ENCODE peak calls at places on chromosomes 6 and 20, in ten cellular contexts. C is PC-9, H is SK-N-SH, E is hepatocyte, F is A549, Z is fibroblast of lung, A is endothelial cell of umbilical vein, L is mesendoderm, J is H9, V is mesenchymal stem cell. Q is an unnamed sample.

GRCh38 chr6:63576985-63577712 is 4.9 kb downstream of the LOC128125822 start:
- DNase-seq in C (no peak), H (no peak), E (no peak), F (no peak), Z (no peak), A (no peak), L (no peak), J (no peak), V (no peak), Q (no peak)

GRCh38 chr6:41558033-41558807 is 12.0 kb downstream of the FOXP4 start:
- DNase-seq in C (no peak), H (no peak), E (no peak), F (no peak), Z (peak; percentile 53), A (no peak), L (no peak), J (no peak), V (no peak), Q (no peak)

GRCh38 chr6:167152858-167153257 is 4.9 kb downstream of the GPR31 start:
- DNase-seq in C (no peak), H (no peak), E (no peak), F (no peak), Z (no peak), A (no peak), L (no peak), J (no peak), V (no peak), Q (no peak)

GRCh38 chr6:36934868-36935267 is 19.7 kb upstream of the PI16 start:
- DNase-seq in C (no peak), H (no peak), E (no peak), F (no peak), Z (no peak), A (no peak), L (no peak), J (no peak), V (no peak), Q (no peak)

GRCh38 chr6:14670806-14671205 is 553.2 kb downstream of the CD83 start:
- DNase-seq in C (no peak), H (no peak), E (no peak), F (no peak), Z (peak; percentile 67), A (no peak), L (no peak), J (no peak), V (no peak), Q (no peak)

GRCh38 chr20:25233016-25233772 is 14.7 kb upstream of the PYGB start:
- DNase-seq in C (peak; percentile 88), H (no peak), E (peak; percentile 48), F (peak; percentile 95), Z (peak; percentile 88), A (peak; percentile 48), L (peak; percentile 27), J (no peak), V (no peak), Q (peak; percentile 97)

GRCh38 chr20:45781391-45781931 is 10.2 kb downstream of the WFDC3 start:
- DNase-seq in C (no peak), H (no peak), E (peak; percentile 53), F (peak; percentile 47), Z (peak; percentile 96), A (peak; percentile 54), L (no peak), J (no peak), V (peak; percentile 94), Q (peak; percentile 96)

GRCh38 chr6:5050009-5050408 is 35.1 kb upstream of the PPP1R3G start:
- DNase-seq in C (no peak), H (no peak), E (no peak), F (no peak), Z (no peak), A (no peak), L (no peak), J (no peak), V (no peak), Q (no peak)

GRCh38 chr20:61744691-61745396 is 320.8 kb downstream of the TAF4 start:
- DNase-seq in C (no peak), H (no peak), E (peak; percentile 31), F (peak; percentile 30), Z (peak; percentile 82), A (no peak), L (peak; percentile 49), J (no peak), V (peak; percentile 82), Q (no peak)

GRCh38 chr20:45049904-45050471 is 50.9 kb downstream of the KCNS1 start:
- DNase-seq in C (no peak), H (no peak), E (no peak), F (no peak), Z (no peak), A (no peak), L (no peak), J (no peak), V (no peak), Q (no peak)

DNA sequence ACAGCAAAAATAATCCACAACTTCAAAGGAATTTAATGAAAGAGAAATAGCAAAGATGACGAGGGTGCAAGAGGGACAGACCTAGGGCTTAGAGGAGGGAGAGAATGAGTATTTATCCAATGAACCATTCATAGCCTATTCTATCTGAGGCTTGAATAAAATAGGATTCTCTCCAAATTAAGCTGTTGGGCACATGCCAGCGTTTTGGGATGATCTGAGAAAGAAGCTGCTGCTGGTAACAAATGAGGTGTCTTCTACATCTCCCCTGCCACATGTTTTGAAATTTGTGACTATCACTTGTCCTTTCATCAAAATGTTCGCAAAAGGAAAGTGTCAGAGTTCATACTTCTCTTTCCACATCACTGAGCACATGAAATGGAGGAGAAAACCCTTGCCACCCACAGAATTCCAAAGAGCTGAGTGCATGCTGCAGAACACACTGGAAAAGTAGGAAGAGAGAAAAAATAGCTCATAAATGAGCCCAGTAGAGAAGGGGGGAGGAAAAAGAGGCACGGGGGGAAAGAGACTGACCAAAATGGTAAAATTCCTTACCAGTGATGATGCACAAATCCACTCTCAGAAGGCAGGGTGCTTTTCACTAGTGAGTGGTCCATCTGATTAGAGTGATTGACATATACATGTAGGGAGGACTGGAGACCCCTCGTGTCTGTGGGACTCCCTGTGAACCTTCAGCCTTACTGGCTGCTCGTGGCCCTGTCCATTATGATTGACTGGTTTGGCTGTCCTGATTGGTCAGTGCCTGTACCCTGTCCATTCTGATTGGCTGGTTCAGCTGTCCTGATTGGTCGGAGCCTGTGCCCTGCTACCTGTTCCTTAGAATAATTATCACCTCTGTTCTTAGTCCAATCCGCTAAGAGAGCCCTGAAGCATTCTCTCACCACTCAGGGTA is 180.5 kb downstream of the OGFRL1 start:
- DNase-seq in C (peak; percentile 53), H (no peak), E (no peak), F (no peak), Z (peak; percentile 98), A (no peak), L (no peak), J (no peak), V (peak; percentile 86), Q (peak; percentile 62)
- H3K27ac ChIP-seq in C (no peak overlapping the region), H (peak overlapping the region; percentile 48), E (no peak overlapping the region), F (no peak overlapping the region), Z (peak overlapping the region; percentile 61), A (no peak overlapping the region), L (no peak overlapping the region), J (no peak overlapping the region), V (peak overlapping the region; percentile 92), Q (no peak overlapping the region)

DNA sequence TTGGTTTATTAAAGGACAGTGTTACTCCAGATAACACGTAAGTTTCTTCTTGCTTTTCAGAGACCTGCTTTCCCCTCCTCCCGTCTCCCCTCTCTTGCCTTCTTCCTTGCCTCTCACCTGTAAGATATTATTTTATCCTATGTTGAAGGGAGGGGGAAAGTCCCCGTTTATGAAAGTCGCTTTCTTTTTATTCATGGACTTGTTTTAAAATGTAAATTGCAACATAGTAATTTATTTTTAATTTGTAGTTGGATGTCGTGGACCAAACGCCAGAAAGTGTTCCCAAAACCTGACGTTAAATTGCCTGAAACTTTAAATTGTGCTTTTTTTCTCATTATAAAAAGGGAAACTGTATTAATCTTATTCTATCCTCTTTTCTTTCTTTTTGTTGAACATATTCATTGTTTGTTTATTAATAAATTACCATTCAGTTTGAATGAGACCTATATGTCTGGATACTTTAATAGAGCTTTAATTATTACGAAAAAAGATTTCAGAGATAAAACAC is 2.7 kb downstream of the FOXC1 start:
- DNase-seq in C (no peak), H (no peak), E (no peak), F (no peak), Z (no peak), A (peak; percentile 48), L (no peak), J (no peak), V (no peak), Q (peak; percentile 19)
- H3K4me2 ChIP-seq in C (peak overlapping the region; percentile 89), H (peak overlapping the region; percentile 95), E (peak overlapping the region; percentile 96), F (peak overlapping the region; percentile 99), Z (peak overlapping the region; percentile 80), A (peak overlapping the region; percentile 94), L (peak overlapping the region; percentile 62), J (no peak overlapping the region), V (peak overlapping the region; percentile 86), Q (peak overlapping the region; percentile 91)

GRCh38 chr6:56758120-56758519 is 115.4 kb upstream of the DST start:
- DNase-seq in C (no peak), H (no peak), E (no peak), F (no peak), Z (peak; percentile 51), A (no peak), L (no peak), J (no peak), V (no peak), Q (peak; percentile 20)

GRCh38 chr6:56756791-56757582 is 114.3 kb upstream of the DST start:
- DNase-seq in C (no peak), H (no peak), E (no peak), F (no peak), Z (peak; percentile 36), A (no peak), L (no peak), J (no peak), V (peak; percentile 82), Q (no peak)

GRCh38 chr6:56757585-56757984 is 114.9 kb upstream of the DST start:
- DNase-seq in C (no peak), H (no peak), E (peak; percentile 67), F (peak; percentile 72), Z (peak; percentile 58), A (peak; percentile 76), L (peak; percentile 68), J (no peak), V (peak; percentile 80), Q (peak; percentile 72)

GRCh38 chr6:56759521-56759920 is 116.8 kb upstream of the DST start:
- DNase-seq in C (no peak), H (no peak), E (no peak), F (no peak), Z (no peak), A (no peak), L (no peak), J (no peak), V (no peak), Q (no peak)

GRCh38 chr6:56758553-56758952 is 115.9 kb upstream of the DST start:
- DNase-seq in C (no peak), H (no peak), E (no peak), F (no peak), Z (no peak), A (no peak), L (no peak), J (no peak), V (no peak), Q (no peak)
- H3K27ac ChIP-seq in C (peak overlapping the region; percentile 14), H (no peak overlapping the region), E (peak overlapping the region; percentile 67), F (peak overlapping the region; percentile 39), Z (no peak overlapping the region), A (no peak overlapping the region), L (no peak overlapping the region), J (no peak overlapping the region), V (no peak overlapping the region), Q (no peak overlapping the region)

DNA sequence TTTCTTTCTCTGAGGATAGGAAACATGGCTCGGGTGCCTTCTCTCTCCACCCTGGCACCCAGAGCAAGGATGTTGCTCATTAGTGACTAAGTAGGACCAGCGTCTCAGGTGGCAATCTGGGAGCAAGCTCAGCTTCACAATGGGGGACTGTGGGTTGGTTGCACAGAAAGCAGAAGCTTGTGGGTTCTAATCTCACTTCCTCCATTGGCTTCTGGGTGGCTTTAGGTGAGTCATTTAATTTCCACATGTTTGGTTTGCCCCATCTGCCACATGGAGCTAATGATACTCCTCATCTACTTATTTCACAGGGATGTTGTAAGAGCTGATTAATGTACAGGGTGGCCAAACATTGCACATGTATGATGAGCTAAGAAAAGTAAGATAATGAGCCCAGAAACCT is 54.8 kb upstream of the AKIRIN2 start:
- DNase-seq in C (no peak), H (no peak), E (no peak), F (peak; percentile 9), Z (peak; percentile 95), A (peak; percentile 26), L (peak; percentile 19), J (no peak), V (peak; percentile 46), Q (peak; percentile 50)
- H3K4me2 ChIP-seq in C (no peak overlapping the region), H (no peak overlapping the region), E (no peak overlapping the region), F (no peak overlapping the region), Z (no peak overlapping the region), A (no peak overlapping the region), L (no peak overlapping the region), J (no peak overlapping the region), V (no peak overlapping the region), Q (peak overlapping the region; percentile 1)